ENCODE peak calls at places on chromosomes 6 and 20, in five cellular contexts. E is Panc1, X is upper lobe of right lung, V is cardiac muscle cell, P is uterus. Q is an unnamed sample. For H3K4me1, the result is how much of the 10 kb centered on the place peaks cover.

GRCh38 chr6:25179051-25179778 is 100.0 kb upstream of the CARMIL1 start:
- DNase-seq in E (no peak), V (no peak), P (no peak), X (no peak), Q (no peak)

GRCh38 chr6:2999005-2999620 is 581 bp upstream of the NQO2 start:
- DNase-seq in X (no peak), V (no peak), E (no peak), P (no peak), Q (no peak)

GRCh38 chr20:20824924-20825584 is 112.6 kb upstream of the RALGAPA2 start:
- DNase-seq in P (peak), X (peak), V (peak), E (no peak), Q (peak)

GRCh38 chr6:41548098-41548840 is 2.1 kb downstream of the FOXP4 start:
- DNase-seq in E (no peak), X (peak), P (no peak), V (no peak), Q (peak)

GRCh38 chr6:156336096-156336495 is 441.1 kb upstream of the ARID1B start:
- DNase-seq in E (no peak), P (no peak), X (no peak), V (no peak), Q (no peak)

GRCh38 chr20:699811-700338 is 24.3 kb upstream of the SCRT2 start:
- DNase-seq in P (no peak), V (peak), X (no peak), E (no peak), Q (no peak)

GRCh38 chr6:49713346-49713745 is at the start of gene CRISP2:
- DNase-seq in P (no peak), E (no peak), V (peak), X (no peak), Q (no peak)

GRCh38 chr6:90284236-90284744 is 12.4 kb downstream of the BACH2 start:
- DNase-seq in E (no peak), P (peak), X (no peak), V (no peak), Q (no peak)

GRCh38 chr20:11537032-11537431 is 380.7 kb upstream of the BTBD3 start:
- DNase-seq in V (no peak), P (no peak), X (no peak), E (no peak), Q (no peak)

GRCh38 chr6:158631678-158632537 is 12.6 kb downstream of the DYNLT1 start:
- DNase-seq in E (no peak), X (peak), P (peak), V (no peak), Q (peak)
- H3K4me3 ChIP-seq in E (no peak), X (no peak), P (no peak), V (no peak), Q (no peak)

GRCh38 chr6:82614518-82614917 is 250.9 kb downstream of the TPBG start:
- DNase-seq in E (no peak), P (no peak), X (no peak), V (no peak), Q (no peak)

GRCh38 chr6:82619573-82619972 is 256.0 kb downstream of the TPBG start:
- DNase-seq in V (no peak), E (no peak), X (no peak), P (no peak), Q (no peak)

GRCh38 chr6:82617648-82618047 is 254.0 kb downstream of the TPBG start:
- DNase-seq in P (no peak), V (no peak), E (no peak), X (no peak), Q (no peak)

GRCh38 chr6:82612475-82612874 is 248.9 kb downstream of the TPBG start:
- DNase-seq in V (no peak), X (no peak), P (no peak), E (no peak), Q (no peak)

GRCh38 chr6:82616386-82617028 is 252.9 kb downstream of the TPBG start:
- DNase-seq in V (no peak), X (no peak), P (no peak), E (no peak), Q (no peak)
- TF ChIP-seq CTCF in V (peak), X (no peak), P (no peak), E (peak), Q (no peak)

GRCh38 chr6:36999467-37000125 is 5.9 kb upstream of the FGD2 start:
- DNase-seq in X (no peak), V (no peak), P (no peak), E (no peak), Q (no peak)
- H3K4me1 ChIP-seq in X (under half), V (under half), P (under half), E (under half), Q (under half)

GRCh38 chr20:62806383-62807050 is 1.9 kb downstream of the OGFR start:
- DNase-seq in X (no peak), V (no peak), P (no peak), E (no peak), Q (no peak)
- H3K4me3 ChIP-seq in X (peak), V (no peak), P (peak), E (peak), Q (no peak)

GRCh38 chr6:105514306-105514705 is 111.4 kb upstream of the PREP start:
- DNase-seq in V (no peak), X (no peak), P (no peak), E (no peak), Q (no peak)

GRCh38 chr6:105507811-105508210 is 104.9 kb upstream of the PREP start:
- DNase-seq in V (no peak), P (no peak), X (no peak), E (no peak), Q (no peak)

GRCh38 chr6:105510746-105511145 is 107.9 kb upstream of the PREP start:
- DNase-seq in P (no peak), V (no peak), X (no peak), E (no peak), Q (no peak)

GRCh38 chr6:105511639-105512038 is 108.8 kb upstream of the PREP start:
- DNase-seq in P (no peak), E (no peak), X (no peak), V (no peak), Q (no peak)

GRCh38 chr6:105509506-105510331 is 106.8 kb upstream of the PREP start:
- DNase-seq in E (no peak), P (peak), V (peak), X (no peak), Q (no peak)
- TF ChIP-seq CTCF in E (peak), P (peak), V (peak), X (no peak), Q (no peak)

DNA sequence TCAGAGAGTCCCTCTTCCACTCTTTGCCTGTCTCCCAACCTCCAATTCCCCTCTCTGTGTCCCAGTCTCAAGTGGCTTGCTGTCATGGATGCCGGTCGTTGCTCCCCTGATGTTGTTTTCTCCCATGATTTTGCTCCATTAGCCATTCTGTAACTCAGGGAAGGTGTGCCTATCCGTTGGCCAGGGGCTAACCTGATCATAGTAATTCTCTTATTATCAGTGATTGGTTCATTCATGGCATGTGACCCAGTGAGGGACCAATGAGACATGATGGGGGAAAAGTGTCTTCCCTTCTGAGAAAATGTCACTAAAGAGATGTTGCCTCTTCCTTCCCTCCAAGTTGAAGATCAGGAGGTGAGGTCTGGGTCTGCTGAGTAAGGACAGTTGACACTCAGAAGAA is 214.5 kb downstream of the FARS2 start:
- DNase-seq in X (no peak), V (no peak), P (no peak), E (no peak), Q (no peak)
- H3K4me1 ChIP-seq in X (under half), V (under half), P (under half), E (under half), Q (under half)

DNA sequence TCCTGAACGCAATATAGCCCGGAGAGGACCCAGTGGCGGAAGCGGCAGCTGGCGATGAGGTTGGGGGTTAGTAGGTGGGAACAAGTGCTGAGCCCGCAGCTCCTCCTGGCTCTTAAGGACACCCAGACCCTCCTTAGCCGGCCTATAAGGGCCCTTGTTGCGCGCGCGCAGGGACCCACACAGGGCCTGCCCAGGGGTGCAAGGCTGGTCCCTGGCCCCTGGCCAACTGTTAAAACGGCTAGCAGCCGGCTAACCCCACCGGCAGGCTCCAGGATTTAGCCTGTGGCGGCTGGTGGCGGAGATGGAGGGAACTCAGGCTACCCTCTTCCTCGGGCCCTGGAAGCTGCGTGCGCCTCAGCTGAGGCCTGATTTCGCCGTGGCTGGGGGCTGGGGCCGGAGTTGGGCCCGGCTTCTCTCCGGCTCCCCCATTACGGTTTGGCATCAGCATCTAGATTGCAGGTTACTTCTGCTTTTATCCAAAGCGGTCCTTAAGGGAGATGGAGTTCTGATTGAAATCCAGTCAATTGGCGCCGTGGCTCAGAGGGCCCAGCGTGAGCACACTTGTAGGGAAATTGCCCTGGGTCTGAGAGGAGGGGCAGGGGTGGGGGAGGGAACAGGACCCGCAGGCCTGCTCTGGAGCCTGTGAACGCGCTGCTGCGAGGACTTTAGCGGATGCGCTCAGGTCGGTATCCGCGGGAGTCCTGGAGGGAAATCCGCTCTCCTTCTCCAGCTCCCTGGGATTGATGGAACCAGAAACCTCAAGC is 37.0 kb upstream of the CCDC167 start:
- DNase-seq in P (no peak), E (no peak), V (peak), X (no peak), Q (no peak)
- H3K4me3 ChIP-seq in P (no peak), E (no peak), V (peak), X (peak), Q (no peak)

GRCh38 chr6:109082178-109082577 is 12.5 kb downstream of the SESN1 start:
- DNase-seq in X (no peak), E (no peak), P (no peak), V (no peak), Q (no peak)
- TF ChIP-seq CTCF in X (no peak), E (no peak), P (no peak), V (peak), Q (no peak)

DNA sequence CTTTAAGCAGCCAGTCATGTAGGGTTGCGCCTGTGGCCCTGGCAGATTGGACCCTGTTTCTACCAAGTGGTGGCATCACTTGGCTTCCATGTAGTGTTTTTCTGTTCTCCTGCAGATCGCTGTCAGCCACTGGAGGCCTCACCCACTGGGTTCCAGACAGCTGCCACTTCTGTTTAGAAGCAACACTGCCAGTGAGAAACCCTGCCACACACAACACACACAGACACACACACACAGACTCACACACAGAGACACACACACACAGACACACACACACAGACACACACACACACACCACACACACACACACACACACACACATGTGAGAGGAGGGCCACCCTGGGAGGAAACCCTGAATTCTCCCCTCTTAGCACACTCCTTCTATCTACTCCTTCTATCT is 51.8 kb downstream of the UTRN start:
- DNase-seq in E (no peak), X (no peak), P (no peak), V (no peak), Q (no peak)
- H3K4me1 ChIP-seq in E (under half), X (half or more), P (under half), V (under half), Q (under half)

DNA sequence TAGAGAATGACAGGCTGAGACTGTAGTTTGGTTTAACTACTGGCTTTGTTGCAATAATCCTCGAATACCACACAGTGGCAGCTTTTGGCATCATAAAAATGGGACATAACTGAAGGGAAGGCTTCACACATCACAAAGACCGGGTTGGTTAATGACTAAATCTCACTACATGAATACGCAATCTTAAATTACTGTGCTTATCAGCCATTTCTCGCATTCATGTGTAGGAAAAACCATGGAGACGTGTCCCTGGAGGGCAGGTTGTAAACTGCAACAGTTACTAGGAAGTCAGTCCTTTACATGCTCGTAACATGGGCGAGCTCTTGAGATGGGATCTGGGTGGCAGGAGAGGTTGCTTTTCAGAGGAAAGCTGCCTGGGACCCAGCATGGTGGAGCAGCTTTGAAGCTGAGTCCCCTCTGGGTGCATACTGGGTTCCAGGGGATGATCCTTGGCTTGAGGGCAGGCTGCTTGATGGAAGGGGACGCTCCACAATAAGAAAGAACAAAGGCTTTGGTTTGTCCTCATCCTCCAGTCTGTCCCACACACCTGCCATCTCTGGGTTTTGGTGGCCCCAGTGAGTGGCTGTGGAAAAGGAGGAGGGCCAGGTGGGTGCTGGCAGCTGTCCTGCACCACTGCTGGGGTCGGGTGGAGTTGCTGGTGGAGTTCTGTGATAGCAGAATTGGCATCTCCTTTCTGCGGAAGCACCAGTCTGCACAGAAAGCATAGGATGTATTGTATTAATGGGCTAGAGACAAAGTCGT is 2.1 kb downstream of the RPS21 start:
- DNase-seq in X (no peak), E (no peak), P (no peak), V (no peak), Q (no peak)
- H3K4me3 ChIP-seq in X (no peak), E (peak), P (no peak), V (no peak), Q (no peak)

Q was measured in mucosa of descending colon.